ENCODE peak calls at places on chromosomes 11 and 22, in eight cellular contexts. W is keratinocyte; N is adrenal gland; Z is gastrocnemius medialis; U is naive thymus-derived CD4-positive, alpha-beta T cell; A is neuronal stem cell; R is transverse colon; J is body of pancreas. K is an unnamed sample.

GRCh38 chr22:41526802-41527799 is 17.2 kb downstream of the POLR3H start:
- DNase-seq in W (no peak), N (peak), Z (peak), U (peak), A (no peak), R (peak), J (peak), K (no peak)

GRCh38 chr22:23102002-23102655 is 31.8 kb downstream of the GNAZ start:
- DNase-seq in W (no peak), N (no peak), Z (no peak), U (no peak), A (no peak), R (no peak), J (no peak), K (no peak)

GRCh38 chr22:37545703-37546435 is 14.4 kb upstream of the CDC42EP1 start:
- DNase-seq in W (no peak), N (peak), Z (peak), U (no peak), A (peak), R (peak), J (peak), K (no peak)

GRCh38 chr11:133403900-133404299 is 128.4 kb downstream of the OPCML start:
- DNase-seq in W (no peak), N (no peak), Z (no peak), U (no peak), A (no peak), R (no peak), J (no peak), K (no peak)

GRCh38 chr22:37675930-37676571 is 615 bp downstream of the LGALS1 start:
- DNase-seq in W (no peak), N (peak), Z (peak), U (no peak), A (no peak), R (peak), J (peak), K (no peak)

GRCh38 chr11:34160049-34160721 is 54.8 kb downstream of the NAT10 start:
- DNase-seq in W (no peak), N (no peak), Z (no peak), U (no peak), A (no peak), R (no peak), J (no peak), K (no peak)

GRCh38 chr11:129930306-129930705 is 34.9 kb upstream of the NFRKB start:
- DNase-seq in W (no peak), N (peak), Z (no peak), U (no peak), A (no peak), R (no peak), J (no peak), K (no peak)

GRCh38 chr11:11400635-11401232 is 47.7 kb upstream of the CSNK2A3 start:
- DNase-seq in W (no peak), N (no peak), Z (no peak), U (no peak), A (no peak), R (no peak), J (no peak), K (no peak)

GRCh38 chr11:48150213-48150612 is 66.4 kb upstream of the OR4B1 start:
- DNase-seq in W (no peak), N (no peak), Z (no peak), U (no peak), A (no peak), R (peak), J (no peak), K (peak)

GRCh38 chr11:75195164-75195962 is 44.5 kb downstream of the SLCO2B1 start:
- DNase-seq in W (no peak), N (peak), Z (peak), U (no peak), A (no peak), R (peak), J (peak), K (no peak)

GRCh38 chr11:2787816-2788750 is 88.3 kb upstream of the KCNQ1OT1 start:
- DNase-seq in W (no peak), N (peak), Z (peak), U (no peak), A (no peak), R (peak), J (peak), K (no peak)

GRCh38 chr11:17014321-17014773 is at the start of gene PLEKHA7:
- DNase-seq in W (no peak), N (no peak), Z (no peak), U (no peak), A (peak), R (peak), J (peak), K (no peak)

GRCh38 chr22:45302047-45302446 is 7.7 kb upstream of the FAM118A start:
- DNase-seq in W (no peak), N (no peak), Z (no peak), U (no peak), A (no peak), R (no peak), J (no peak), K (no peak)

GRCh38 chr22:37068859-37069258 is 17.3 kb downstream of the KCTD17 start:
- DNase-seq in W (no peak), N (no peak), Z (no peak), U (no peak), A (no peak), R (no peak), J (no peak), K (no peak)

GRCh38 chr22:17787159-17788022 is 13.1 kb upstream of the BID start:
- DNase-seq in W (no peak), N (no peak), Z (peak), U (no peak), A (no peak), R (no peak), J (no peak), K (no peak)

GRCh38 chr22:23695141-23695540 is 4.3 kb downstream of the RGL4 start:
- DNase-seq in W (no peak), N (no peak), Z (no peak), U (no peak), A (no peak), R (no peak), J (no peak), K (no peak)

GRCh38 chr22:35576671-35577070 is 36.0 kb downstream of the RASD2 start:
- DNase-seq in W (no peak), N (no peak), Z (no peak), U (no peak), A (no peak), R (no peak), J (no peak), K (no peak)

GRCh38 chr11:5531053-5531831 is 14.7 kb upstream of the UBQLNL start:
- DNase-seq in W (no peak), N (no peak), Z (no peak), U (no peak), A (no peak), R (no peak), J (no peak), K (no peak)

GRCh38 chr11:123300874-123301695 is 106.0 kb upstream of the CLMP start:
- DNase-seq in W (peak), N (no peak), Z (no peak), U (peak), A (no peak), R (no peak), J (no peak), K (peak)

GRCh38 chr11:134022748-134023147 is 46.1 kb upstream of the JAM3 start:
- DNase-seq in W (no peak), N (no peak), Z (no peak), U (no peak), A (no peak), R (no peak), J (no peak), K (no peak)

GRCh38 chr11:74493816-74494630 is 499 bp upstream of the LIPT2 start:
- DNase-seq in W (peak), N (no peak), Z (no peak), U (no peak), A (no peak), R (no peak), J (no peak), K (peak)

GRCh38 chr11:7673724-7674434 is 579 bp upstream of the CYB5R2 start:
- DNase-seq in W (no peak), N (peak), Z (no peak), U (no peak), A (peak), R (peak), J (peak), K (no peak)

GRCh38 chr11:72085836-72086475 is 5.3 kb downstream of the LRRC51 start:
- DNase-seq in W (no peak), N (no peak), Z (no peak), U (no peak), A (no peak), R (no peak), J (no peak), K (no peak)

GRCh38 chr11:38266691-38267090 is 1668.7 kb upstream of the RAG2 start:
- DNase-seq in W (no peak), N (no peak), Z (no peak), U (no peak), A (no peak), R (no peak), J (no peak), K (no peak)

GRCh38 chr22:44151661-44152060 is 29.1 kb upstream of the PARVG start:
- DNase-seq in W (no peak), N (no peak), Z (no peak), U (no peak), A (no peak), R (no peak), J (no peak), K (no peak)

GRCh38 chr22:35312198-35313059 is 12.7 kb downstream of the TOM1 start:
- DNase-seq in W (no peak), N (no peak), Z (peak), U (no peak), A (no peak), R (peak), J (peak), K (no peak)

GRCh38 chr22:44574057-44574456 is 76.0 kb upstream of the RTL6 start:
- DNase-seq in W (peak), N (peak), Z (no peak), U (no peak), A (no peak), R (no peak), J (peak), K (peak)

GRCh38 chr11:35980646-35981402 is 37.0 kb downstream of the LDLRAD3 start:
- DNase-seq in W (no peak), N (no peak), Z (no peak), U (no peak), A (no peak), R (no peak), J (no peak), K (no peak)

GRCh38 chr11:101129203-101129943 is at the start of gene PGR:
- DNase-seq in W (no peak), N (peak), Z (no peak), U (no peak), A (peak), R (peak), J (peak), K (no peak)

GRCh38 chr11:2168286-2169000 is 3.2 kb downstream of the TH start:
- DNase-seq in W (no peak), N (no peak), Z (no peak), U (no peak), A (no peak), R (no peak), J (no peak), K (no peak)

GRCh38 chr11:129852125-129852740 is 36.6 kb downstream of the TMEM45B start:
- DNase-seq in W (no peak), N (no peak), Z (no peak), U (no peak), A (no peak), R (no peak), J (no peak), K (no peak)

GRCh38 chr11:71451596-71452353 is 1.2 kb upstream of the NADSYN1 start:
- DNase-seq in W (no peak), N (peak), Z (peak), U (no peak), A (no peak), R (peak), J (peak), K (no peak)

DNA sequence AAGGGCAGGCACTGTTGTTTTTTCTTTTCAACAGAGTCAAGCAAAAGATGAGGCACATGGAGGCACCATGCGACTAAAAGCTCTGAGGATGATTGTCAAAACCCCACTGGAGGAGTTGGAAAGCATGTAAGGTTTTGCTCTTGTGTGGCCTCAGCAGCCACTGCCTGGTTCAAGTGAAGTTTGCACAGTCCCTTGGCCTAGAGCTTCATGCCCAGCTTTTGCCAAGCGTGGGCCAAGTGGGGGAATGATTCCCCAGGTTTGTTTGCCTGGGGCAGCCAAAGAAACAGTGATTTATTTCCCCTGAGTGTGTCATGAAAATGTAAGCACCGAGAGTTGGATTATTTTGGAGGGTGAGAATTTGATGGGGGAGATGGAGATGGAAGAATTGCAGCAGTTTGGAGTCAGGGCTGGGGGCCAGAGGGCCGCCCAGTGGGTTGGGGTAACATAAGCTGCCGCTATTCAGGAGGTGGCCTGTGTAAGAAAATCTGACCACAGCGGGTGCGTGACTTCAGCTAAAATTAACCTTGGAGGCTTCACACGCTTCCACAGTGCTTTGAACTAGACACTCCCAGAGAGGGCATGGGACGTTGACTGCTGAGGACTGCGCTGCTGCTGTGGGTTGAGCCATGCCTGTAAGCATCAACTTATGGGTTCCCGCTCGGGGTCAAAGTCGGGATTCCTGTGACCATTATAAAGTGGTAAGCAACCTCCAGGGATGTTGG is 100.7 kb downstream of the NAV2 start:
- DNase-seq in W (no peak), N (no peak), Z (peak), U (no peak), A (no peak), R (no peak), J (no peak), K (no peak)
- H3K27ac ChIP-seq in W (no peak), N (no peak), Z (peak), U (no peak), A (no peak), R (no peak), J (no peak), K (no peak)

GRCh38 chr22:39028281-39028680 is 7.4 kb downstream of the APOBEC3D start:
- DNase-seq in W (no peak), N (no peak), Z (no peak), U (no peak), A (no peak), R (no peak), J (no peak), K (no peak)

GRCh38 chr22:39026509-39027150 is 5.7 kb downstream of the APOBEC3D start:
- DNase-seq in W (no peak), N (no peak), Z (no peak), U (no peak), A (no peak), R (no peak), J (no peak), K (no peak)

GRCh38 chr22:39029227-39029626 is 8.3 kb downstream of the APOBEC3D start:
- DNase-seq in W (no peak), N (no peak), Z (no peak), U (no peak), A (no peak), R (no peak), J (no peak), K (no peak)

GRCh38 chr22:39027717-39028116 is 6.8 kb downstream of the APOBEC3D start:
- DNase-seq in W (no peak), N (no peak), Z (no peak), U (no peak), A (no peak), R (no peak), J (no peak), K (no peak)

DNA sequence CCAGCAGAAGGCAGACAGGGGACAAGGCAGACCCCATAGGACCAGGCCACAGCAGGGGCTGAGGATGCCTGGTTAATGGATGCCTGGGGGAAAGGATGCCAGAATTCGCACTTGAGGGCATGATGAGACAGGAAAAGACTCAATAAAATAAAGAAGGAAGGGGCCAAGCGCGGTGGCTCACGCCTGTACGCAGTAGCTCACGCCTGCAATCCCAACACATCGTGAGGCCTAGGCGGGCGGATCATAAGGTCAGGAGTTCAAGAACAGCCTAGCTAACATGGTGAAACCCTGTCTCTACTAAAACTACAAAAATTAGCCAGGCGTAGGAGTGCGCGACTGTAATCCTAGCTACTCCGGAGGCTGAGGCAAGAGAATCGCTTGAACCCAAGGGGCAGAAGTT is 9.8 kb downstream of the APOBEC3D start:
- DNase-seq in W (no peak), N (no peak), Z (no peak), U (no peak), A (no peak), R (no peak), J (no peak), K (no peak)
- H3K27ac ChIP-seq in W (no peak), N (no peak), Z (no peak), U (no peak), A (no peak), R (no peak), J (no peak), K (no peak)

GRCh38 chr22:19525116-19525660 is 978 bp upstream of the CLDN5 start:
- DNase-seq in W (no peak), N (no peak), Z (no peak), U (no peak), A (no peak), R (no peak), J (no peak), K (no peak)
- H3K27ac ChIP-seq in W (no peak), N (no peak), Z (peak), U (no peak), A (no peak), R (peak), J (no peak), K (no peak)

GRCh38 chr11:87301785-87302540 is 264.2 kb downstream of the TMEM135 start:
- DNase-seq in W (no peak), N (no peak), Z (no peak), U (no peak), A (no peak), R (no peak), J (no peak), K (no peak)

GRCh38 chr11:87307101-87307500 is 269.4 kb downstream of the TMEM135 start:
- DNase-seq in W (no peak), N (no peak), Z (no peak), U (no peak), A (no peak), R (no peak), J (no peak), K (no peak)

GRCh38 chr11:87304350-87304749 is 266.6 kb downstream of the TMEM135 start:
- DNase-seq in W (no peak), N (no peak), Z (no peak), U (no peak), A (no peak), R (no peak), J (no peak), K (no peak)

GRCh38 chr11:87300640-87301381 is 263.1 kb downstream of the TMEM135 start:
- DNase-seq in W (no peak), N (no peak), Z (no peak), U (no peak), A (no peak), R (peak), J (no peak), K (no peak)

DNA sequence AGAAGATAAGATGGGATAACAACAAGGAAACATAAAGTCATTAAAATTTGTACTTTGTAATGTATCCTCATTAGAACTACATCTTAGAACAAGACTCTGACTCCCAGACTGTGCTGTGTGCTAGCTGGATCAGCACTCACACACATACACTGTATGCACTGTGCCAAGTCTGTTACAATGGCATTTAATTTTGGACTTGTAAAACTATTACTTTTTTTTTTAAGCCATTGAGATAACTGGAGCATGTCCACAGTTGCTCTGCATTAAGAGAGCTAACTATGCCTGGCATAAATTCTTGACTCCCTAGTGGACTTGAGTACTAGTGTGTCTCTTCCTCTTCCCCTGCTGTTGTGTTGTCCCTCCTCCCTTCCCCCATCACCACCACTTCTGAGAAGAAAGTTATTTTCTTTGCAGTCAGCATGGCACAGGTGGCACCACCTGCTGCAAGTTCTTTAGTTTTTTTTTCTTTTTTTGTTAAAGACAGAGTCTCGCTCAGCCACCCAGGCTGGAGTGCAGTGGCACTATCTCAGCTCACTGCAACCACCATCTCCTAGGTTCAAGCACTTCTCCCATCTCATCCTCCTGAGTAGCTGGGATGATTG is 268.6 kb downstream of the TMEM135 start:
- DNase-seq in W (no peak), N (no peak), Z (no peak), U (no peak), A (no peak), R (no peak), J (no peak), K (no peak)
- H3K27ac ChIP-seq in W (no peak), N (no peak), Z (no peak), U (no peak), A (no peak), R (no peak), J (no peak), K (no peak)

GRCh38 chr11:4185561-4185960 is 91.0 kb downstream of the RRM1 start:
- DNase-seq in W (no peak), N (no peak), Z (no peak), U (no peak), A (no peak), R (no peak), J (no peak), K (no peak)
- H3K27ac ChIP-seq in W (no peak), N (no peak), Z (no peak), U (no peak), A (no peak), R (no peak), J (no peak), K (no peak)

DNA sequence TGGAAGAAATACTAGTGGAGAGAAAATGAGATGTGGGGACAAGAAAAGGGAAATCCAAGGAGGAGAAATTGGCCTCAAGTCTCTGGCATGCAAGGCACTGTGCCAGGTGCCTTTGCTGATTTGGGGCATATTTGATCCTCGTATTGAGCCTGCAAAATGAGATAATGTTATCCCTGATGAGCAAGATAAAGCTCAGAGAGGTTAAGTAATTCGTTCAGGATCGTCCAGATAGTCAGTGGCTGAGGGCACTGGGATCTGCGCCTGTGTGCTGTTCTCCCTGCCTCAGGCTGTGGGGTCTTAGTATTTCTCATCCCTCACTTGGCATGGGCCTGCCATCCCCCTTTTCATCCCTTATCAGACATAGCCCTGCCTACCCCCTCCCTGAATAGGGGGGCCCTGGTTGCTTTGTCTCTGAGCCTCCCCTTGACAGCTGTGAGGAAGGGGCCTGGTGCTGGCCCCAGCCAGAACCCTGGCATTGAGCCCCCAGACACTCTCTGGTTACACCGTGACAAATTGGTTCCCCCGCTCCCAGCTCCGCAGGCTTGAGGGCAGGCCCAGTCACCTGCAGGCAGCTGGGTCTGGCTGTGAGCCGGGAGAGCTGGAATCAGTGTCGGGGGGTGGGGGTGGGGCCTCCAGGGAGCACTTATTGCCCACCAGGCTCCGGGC is 85.7 kb downstream of the NECTIN1 start:
- DNase-seq in W (no peak), N (no peak), Z (no peak), U (no peak), A (no peak), R (no peak), J (no peak), K (no peak)
- H3K27ac ChIP-seq in W (no peak), N (no peak), Z (no peak), U (no peak), A (no peak), R (no peak), J (no peak), K (no peak)

GRCh38 chr11:68214173-68215086 is 1.3 kb upstream of the KMT5B start:
- DNase-seq in W (no peak), N (peak), Z (peak), U (no peak), A (no peak), R (peak), J (peak), K (no peak)
- H3K27ac ChIP-seq in W (peak), N (peak), Z (peak), U (peak), A (peak), R (peak), J (peak), K (peak)

GRCh38 chr11:126024143-126024542 is 38.5 kb downstream of the CDON start:
- DNase-seq in W (no peak), N (no peak), Z (no peak), U (no peak), A (no peak), R (no peak), J (no peak), K (no peak)
- H3K27ac ChIP-seq in W (no peak), N (no peak), Z (peak), U (no peak), A (no peak), R (peak), J (no peak), K (no peak)

K was measured in epithelial cell of prostate.